ENCODE peak calls at places on chromosomes 5 and 9, in four cellular contexts. Q is RCC 7860; W is stimulated activated CD8-positive, alpha-beta memory T cell treated with anti-CD3 and anti-CD28 coated beads, Interleukin-4, amount 100 ng/mL, for 1 hour; N is GM12865. K is an unnamed sample.

GRCh38 chr9:94745806-94746540 is 19.5 kb downstream of the AOPEP start:
- DNase-seq in Q (no peak), N (no peak), W (no peak), K (no peak)

GRCh38 chr9:126482361-126483044 is 131.2 kb upstream of the LMX1B start:
- DNase-seq in Q (no peak), N (no peak), W (no peak), K (no peak)

GRCh38 chr9:109861918-109862317 is 81.9 kb downstream of the PALM2AKAP2 start:
- DNase-seq in N (no peak), Q (no peak), W (no peak), K (no peak)

GRCh38 chr9:16825971-16826370 is 44.5 kb downstream of the BNC2 start:
- DNase-seq in Q (peak), W (no peak), N (no peak), K (no peak)

GRCh38 chr9:15271403-15271802 is 35.6 kb downstream of the TTC39B start:
- DNase-seq in Q (no peak), W (no peak), N (peak), K (no peak)

GRCh38 chr9:131407717-131408195 is 13.9 kb downstream of the PRRC2B start:
- DNase-seq in N (no peak), W (no peak), Q (no peak), K (no peak)

GRCh38 chr5:87103616-87104287 is 163.9 kb upstream of the RASA1 start:
- DNase-seq in W (no peak), N (peak), Q (no peak), K (no peak)

GRCh38 chr9:107894572-107895261 is 405.1 kb upstream of the KLF4 start:
- DNase-seq in W (no peak), N (no peak), Q (no peak), K (no peak)

GRCh38 chr5:76684756-76685594 is 31.0 kb upstream of the F2R start:
- DNase-seq in N (no peak), W (no peak), Q (no peak), K (no peak)

GRCh38 chr5:9726931-9727330 is 96.8 kb upstream of the TAS2R1 start:
- DNase-seq in N (no peak), W (no peak), Q (no peak), K (no peak)

GRCh38 chr9:113886933-113887332 is 10.8 kb downstream of the ZNF618 start:
- DNase-seq in N (no peak), W (no peak), Q (no peak), K (no peak)

GRCh38 chr5:10090074-10090473 is 159.6 kb downstream of the ATPSCKMT start:
- DNase-seq in Q (no peak), W (no peak), N (no peak), K (no peak)

GRCh38 chr9:98345011-98345410 is 89.6 kb upstream of the TBC1D2 start:
- DNase-seq in Q (no peak), N (no peak), W (no peak), K (no peak)

GRCh38 chr9:14961372-14962068 is 51.3 kb upstream of the FREM1 start:
- DNase-seq in Q (no peak), N (peak), W (no peak), K (no peak)

GRCh38 chr5:18497089-18497488 is 862.8 kb downstream of the TAF11L14 start:
- DNase-seq in Q (no peak), W (no peak), N (no peak), K (no peak)

GRCh38 chr9:89420397-89420796 is 77.5 kb downstream of the SEMA4D start:
- DNase-seq in Q (no peak), N (no peak), W (no peak), K (no peak)